ENCODE peak calls at places on chromosome 9, in six cellular contexts. M, P, J, E, Q and X are unnamed samples. For H3K9me3, the result is how much of the 10 kb centered on the place peaks cover.

GRCh38 chr9:121798941-121799340 is 147.5 kb downstream of the DAB2IP start:
- DNase-seq in P (no peak), E (no peak), M (no peak), J (no peak), Q (no peak), X (no peak)

GRCh38 chr9:107102011-107102410 is 181.1 kb upstream of the RAD23B start:
- DNase-seq in Q (no peak), M (no peak), P (no peak), J (no peak), E (no peak), X (no peak)

GRCh38 chr9:101566904-101567724 is 27.7 kb downstream of the PPP3R2 start:
- DNase-seq in P (peak), M (no peak), J (no peak), Q (no peak), E (no peak), X (no peak)

GRCh38 chr9:124760719-124761118 is 10.4 kb downstream of the NR6A1 start:
- DNase-seq in Q (no peak), P (no peak), M (no peak), J (no peak), E (no peak), X (no peak)

GRCh38 chr9:116278326-116278725 is 124.7 kb downstream of the PAPPA start:
- DNase-seq in Q (no peak), E (no peak), M (no peak), J (no peak), P (no peak), X (no peak)

GRCh38 chr9:37417857-37418618 is 4.5 kb upstream of the GRHPR start:
- DNase-seq in M (peak), Q (no peak), J (no peak), E (peak), P (peak), X (no peak)

GRCh38 chr9:2655411-2655901 is 33.9 kb downstream of the VLDLR start:
- DNase-seq in Q (no peak), J (peak), M (no peak), E (no peak), P (no peak), X (no peak)

GRCh38 chr9:77421506-77422265 is 226.4 kb downstream of the GNA14 start:
- DNase-seq in Q (no peak), P (no peak), J (no peak), E (no peak), M (no peak), X (no peak)

GRCh38 chr9:31556667-31557463 is 827.6 kb upstream of the ACO1 start:
- DNase-seq in P (no peak), E (no peak), Q (no peak), J (no peak), M (no peak), X (no peak)

GRCh38 chr9:83708515-83709158 is 879 bp upstream of the UBQLN1 start:
- DNase-seq in P (peak), M (peak), Q (peak), E (peak), J (peak), X (peak)

GRCh38 chr9:31542384-31543055 is 841.9 kb upstream of the ACO1 start:
- DNase-seq in Q (no peak), J (no peak), M (no peak), P (peak), E (no peak), X (no peak)

GRCh38 chr9:100011062-100011681 is 87.6 kb downstream of the ERP44 start:
- DNase-seq in P (peak), Q (no peak), E (no peak), J (no peak), M (no peak), X (no peak)

GRCh38 chr9:96021616-96022444 is 146.3 kb downstream of the ERCC6L2 start:
- DNase-seq in E (no peak), J (no peak), M (no peak), P (no peak), Q (no peak), X (peak)

GRCh38 chr9:73093740-73094379 is 57.8 kb upstream of the ANXA1 start:
- DNase-seq in Q (no peak), E (no peak), P (no peak), M (no peak), J (no peak), X (no peak)

GRCh38 chr9:121885345-121885901 is 207.7 kb downstream of the TTLL11 start:
- DNase-seq in P (no peak), M (no peak), Q (no peak), J (no peak), E (no peak), X (no peak)

GRCh38 chr9:70470050-70471015 is 55.9 kb upstream of the KLF9 start:
- DNase-seq in Q (peak), P (peak), E (no peak), M (peak), J (peak), X (peak)

GRCh38 chr9:3887121-3887797 is 361.5 kb upstream of the RFX3 start:
- DNase-seq in P (no peak), E (no peak), J (no peak), M (no peak), Q (no peak), X (no peak)

GRCh38 chr9:18979367-18979766 is 53.6 kb downstream of the SAXO1 start:
- DNase-seq in E (no peak), M (no peak), J (no peak), Q (no peak), P (no peak), X (no peak)

DNA sequence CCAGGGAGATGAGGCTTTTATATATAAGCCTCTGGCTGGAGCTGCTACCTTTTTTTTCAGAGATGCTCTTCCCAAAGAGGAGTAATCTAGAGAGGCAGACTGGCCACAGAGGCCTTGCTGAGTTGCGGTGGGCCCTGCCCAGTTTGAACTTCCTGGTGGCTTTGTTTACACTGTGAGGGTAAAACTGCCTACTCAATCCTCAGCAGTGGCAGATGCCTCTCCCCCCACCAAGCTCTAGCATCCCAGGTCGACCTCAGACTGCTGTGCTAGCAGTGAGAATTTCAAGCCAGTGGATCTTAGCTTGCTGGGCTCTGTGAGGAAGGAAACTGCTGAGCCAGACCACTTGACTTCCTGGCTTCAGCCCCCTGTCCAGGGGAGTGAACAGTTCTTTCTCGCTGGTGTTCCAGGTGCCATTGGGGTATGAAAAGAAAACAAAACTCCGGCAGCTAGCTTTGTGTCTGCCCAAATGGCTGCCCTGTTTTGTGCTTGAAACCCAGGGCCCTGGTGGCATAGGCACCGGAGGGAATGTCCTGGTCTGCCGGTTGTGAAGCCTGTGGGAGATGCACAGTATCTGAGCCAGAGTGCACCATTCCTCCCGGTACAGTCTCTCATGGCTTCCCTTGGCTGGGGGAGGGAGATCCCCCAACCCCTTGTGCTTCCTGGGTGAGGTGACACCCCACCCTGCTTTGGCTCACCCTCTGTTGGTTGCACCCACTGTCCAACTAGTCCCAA is 219.5 kb upstream of the IZUMO3 start:
- DNase-seq in P (no peak), Q (no peak), J (no peak), E (no peak), M (no peak), X (no peak)
- H3K9me3 ChIP-seq in P (under half), Q (under half), J (under half), E (under half), M (under half), X (under half)

GRCh38 chr9:75147638-75148037 is 59.3 kb downstream of the OSTF1 start:
- DNase-seq in P (no peak), J (no peak), E (no peak), Q (no peak), M (no peak), X (no peak)

GRCh38 chr9:75152416-75152815 is 64.1 kb downstream of the OSTF1 start:
- DNase-seq in E (no peak), P (no peak), J (no peak), M (no peak), Q (no peak), X (no peak)

GRCh38 chr9:75150512-75150911 is 62.2 kb downstream of the OSTF1 start:
- DNase-seq in M (no peak), E (no peak), P (no peak), Q (no peak), J (no peak), X (no peak)

GRCh38 chr9:75148551-75148950 is 60.2 kb downstream of the OSTF1 start:
- DNase-seq in E (no peak), Q (no peak), M (no peak), J (no peak), P (no peak), X (no peak)

GRCh38 chr9:75149841-75150241 is 61.5 kb downstream of the OSTF1 start:
- DNase-seq in Q (no peak), M (no peak), P (peak), J (no peak), E (no peak), X (no peak)
- H3K27ac ChIP-seq in Q (peak), M (no peak), P (no peak), J (no peak), E (no peak), X (no peak)

GRCh38 chr9:33446507-33447403 is 638 bp downstream of the AQP3 start:
- DNase-seq in E (no peak), Q (peak), J (peak), M (peak), P (peak), X (peak)

GRCh38 chr9:33448159-33448511 is 742 bp upstream of the AQP3 start:
- DNase-seq in Q (no peak), M (peak), E (no peak), J (no peak), P (peak), X (no peak)

GRCh38 chr9:33445941-33446506 is 1.4 kb downstream of the AQP3 start:
- DNase-seq in J (no peak), Q (peak), P (peak), M (no peak), E (no peak), X (no peak)

GRCh38 chr9:33449715-33450114 is 2.3 kb upstream of the AQP3 start:
- DNase-seq in P (no peak), E (no peak), J (no peak), Q (no peak), M (no peak), X (no peak)

DNA sequence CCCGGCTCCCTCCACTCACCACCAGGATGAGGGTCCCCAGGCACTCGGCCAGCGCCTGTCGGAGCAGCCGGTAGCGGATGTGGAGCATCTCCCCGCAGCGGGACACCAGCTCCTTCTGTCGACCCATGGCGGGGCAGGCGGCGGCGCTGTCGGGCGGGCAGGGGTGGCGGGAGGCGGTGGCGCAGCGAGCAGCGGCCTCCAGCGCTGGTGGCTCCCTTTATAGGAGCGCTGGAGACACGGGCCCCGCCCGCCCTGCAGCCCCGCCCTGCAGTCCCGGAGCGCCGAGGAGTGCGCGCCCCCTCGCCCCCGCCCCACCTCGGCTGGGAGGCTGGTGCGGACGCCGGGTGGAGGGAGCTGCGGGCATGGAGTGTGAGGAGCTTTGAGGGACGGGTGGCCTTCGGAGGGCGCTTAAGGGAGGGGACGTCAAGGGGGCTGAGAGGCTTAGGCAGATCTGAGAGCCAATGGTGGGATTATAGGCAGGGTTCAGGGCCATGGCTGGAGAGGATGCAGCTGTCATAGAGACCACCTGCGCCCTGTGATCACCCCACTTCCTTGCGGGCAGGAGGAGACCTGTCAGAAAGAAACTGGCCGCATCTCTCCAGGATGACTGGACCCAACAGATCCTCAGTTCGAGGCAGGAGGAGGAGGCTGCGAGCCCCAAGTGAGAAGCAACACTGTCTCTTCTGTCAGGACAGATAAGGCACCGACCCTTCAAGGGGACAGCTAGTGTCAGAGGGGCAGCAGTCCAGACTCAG is at the start of gene AQP3:
- DNase-seq in J (peak), E (peak), Q (peak), P (peak), M (peak), X (peak)
- TF ChIP-seq POLR2A in J (no peak), E (no peak), Q (no peak), P (peak), M (peak), X (peak)

GRCh38 chr9:113125636-113126035 is 25.2 kb upstream of the SLC31A2 start:
- DNase-seq in J (no peak), P (no peak), Q (no peak), E (no peak), M (no peak), X (no peak)
- H3K9me3 ChIP-seq in J (under half), P (under half), Q (under half), E (under half), M (under half), X (under half)

DNA sequence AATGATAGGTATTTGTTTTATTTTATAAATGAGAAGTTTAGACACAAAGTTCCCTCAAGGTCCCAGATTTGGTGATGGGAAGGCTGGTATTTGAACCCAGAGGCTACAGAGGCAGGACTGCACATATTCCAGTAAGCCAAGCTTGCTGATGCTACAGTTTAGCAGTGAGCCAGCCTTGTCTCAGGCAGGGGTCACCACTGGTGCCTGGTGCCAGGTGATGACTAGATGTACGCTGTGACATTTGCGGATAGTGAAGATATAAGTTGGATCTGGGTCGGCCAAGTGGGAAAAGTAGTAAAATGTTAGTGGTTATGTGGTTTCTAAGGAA is 143.9 kb downstream of the AOPEP start:
- DNase-seq in J (peak), Q (no peak), M (no peak), E (no peak), P (no peak), X (no peak)
- H3K27ac ChIP-seq in J (peak), Q (peak), M (no peak), E (no peak), P (no peak), X (peak)

GRCh38 chr9:129436751-129437625 is 183.9 kb downstream of the C9orf50 start:
- DNase-seq in Q (peak), J (peak), E (peak), P (peak), M (no peak), X (peak)
- TF ChIP-seq POLR2A in Q (no peak), J (no peak), E (no peak), P (peak), M (no peak), X (peak)

DNA sequence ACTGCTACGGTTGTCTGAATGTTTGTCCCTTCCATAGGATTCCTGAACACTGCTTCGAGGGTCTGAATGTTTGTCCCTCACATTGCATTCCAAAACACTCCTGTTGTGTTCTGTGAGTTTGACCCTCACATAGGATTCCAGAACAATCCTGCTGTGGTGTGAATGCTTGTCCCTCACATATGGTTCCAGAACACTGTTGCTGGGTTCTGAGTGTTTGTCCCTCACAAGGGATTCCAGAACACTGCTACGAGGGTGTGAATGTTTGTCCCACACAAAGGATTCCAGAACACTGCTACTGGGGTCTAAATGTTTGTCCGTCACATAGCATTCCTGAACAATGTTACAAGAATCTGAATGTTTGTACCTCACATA is 201.2 kb downstream of the FOXD4L6 start:
- DNase-seq in E (no peak), J (no peak), M (no peak), Q (no peak), P (no peak), X (no peak)
- H3K9me3 ChIP-seq in E (half or more), J (under half), M (under half), Q (half or more), P (half or more), X (under half)

DNA sequence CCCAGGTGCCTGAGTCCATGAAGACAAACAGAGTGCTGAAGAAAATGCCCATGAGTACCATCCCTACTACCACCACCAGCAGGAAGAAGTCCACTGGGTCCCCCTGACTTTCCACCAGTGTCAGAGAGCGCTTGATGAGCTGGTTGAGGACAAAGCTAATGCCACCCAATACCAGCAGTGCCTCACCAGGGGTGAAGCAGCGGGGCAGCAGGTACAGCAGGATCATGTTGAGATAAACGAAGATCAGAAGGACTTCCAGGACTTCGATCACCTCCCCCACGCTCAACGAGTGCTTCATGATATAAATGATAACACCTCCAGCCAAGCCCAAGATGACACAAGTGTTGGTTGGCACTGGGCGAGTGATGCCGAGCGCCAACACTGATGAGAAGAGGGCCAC is 859 bp downstream of the DOLK start:
- DNase-seq in E (no peak), P (no peak), M (no peak), J (no peak), Q (no peak), X (no peak)
- H3K27ac ChIP-seq in E (peak), P (peak), M (peak), J (peak), Q (peak), X (no peak)

GRCh38 chr9:26892251-26893029 is at the start of gene CAAP1:
- DNase-seq in J (peak), P (peak), Q (peak), M (peak), E (peak), X (peak)
- TF ChIP-seq POLR2A in J (no peak), P (peak), Q (no peak), M (peak), E (no peak), X (peak)

GRCh38 chr9:135039916-135040645 is 47.4 kb upstream of the OLFM1 start:
- DNase-seq in M (no peak), P (no peak), E (no peak), J (no peak), Q (peak), X (no peak)
- H3K9me3 ChIP-seq in M (under half), P (under half), E (under half), J (under half), Q (under half), X (under half)